ENCODE peak calls at places on chromosome 14, in four cellular contexts. One of them, this sample, is unnamed.

GRCh38 chr14:51446771-51447170 is 204.9 kb upstream of the FRMD6 start:
- DNase-seq in lower lobe of right lung: no peak
- DNase-seq in tibial nerve: no peak
- DNase-seq in GM23338: no peak
- DNase-seq in this sample: no peak

GRCh38 chr14:22650046-22650739 is 6.0 kb upstream of the OR6J1 start:
- DNase-seq in tibial nerve: no peak
- DNase-seq in lower lobe of right lung: no peak
- DNase-seq in GM23338: no peak
- DNase-seq in this sample: no peak

GRCh38 chr14:105491366-105492006 is 440 bp downstream of the TEDC1 start:
- DNase-seq in tibial nerve: no peak
- DNase-seq in GM23338: peak; percentile 68
- DNase-seq in lower lobe of right lung: peak; percentile 84
- DNase-seq in this sample: peak; percentile 93

GRCh38 chr14:21680072-21680471 is 6.5 kb upstream of the OR4E1 start:
- DNase-seq in GM23338: no peak
- DNase-seq in lower lobe of right lung: no peak
- DNase-seq in tibial nerve: no peak
- DNase-seq in this sample: no peak

GRCh38 chr14:77109656-77110055 is 11.6 kb downstream of the CIPC start:
- DNase-seq in GM23338: no peak
- DNase-seq in lower lobe of right lung: no peak
- DNase-seq in tibial nerve: no peak
- DNase-seq in this sample: no peak

GRCh38 chr14:88422919-88423318 is 37.5 kb downstream of the SPATA7 start:
- DNase-seq in lower lobe of right lung: no peak
- DNase-seq in tibial nerve: no peak
- DNase-seq in GM23338: no peak
- DNase-seq in this sample: no peak

GRCh38 chr14:35416108-35416750 is 11.7 kb upstream of the NFKBIA start:
- DNase-seq in GM23338: no peak
- DNase-seq in lower lobe of right lung: no peak
- DNase-seq in tibial nerve: no peak
- DNase-seq in this sample: no peak

GRCh38 chr14:22918809-22919600 is at the start of gene RBM23:
- DNase-seq in lower lobe of right lung: peak; percentile 100
- DNase-seq in tibial nerve: peak; percentile 100
- DNase-seq in GM23338: peak; percentile 100
- DNase-seq in this sample: peak; percentile 100

GRCh38 chr14:102317564-102318248 is 1.8 kb upstream of the ZNF839 start:
- DNase-seq in GM23338: peak; percentile 48
- DNase-seq in tibial nerve: no peak
- DNase-seq in lower lobe of right lung: no peak
- DNase-seq in this sample: peak; percentile 59

GRCh38 chr14:103537175-103537990 is 8.4 kb downstream of the TRMT61A start:
- DNase-seq in tibial nerve: no peak
- DNase-seq in lower lobe of right lung: no peak
- DNase-seq in GM23338: no peak
- DNase-seq in this sample: no peak

GRCh38 chr14:33280646-33281045 is 342.0 kb downstream of the NPAS3 start:
- DNase-seq in tibial nerve: no peak
- DNase-seq in GM23338: no peak
- DNase-seq in lower lobe of right lung: no peak
- DNase-seq in this sample: no peak

GRCh38 chr14:52078093-52078492 is 9.2 kb upstream of the NID2 start:
- DNase-seq in tibial nerve: no peak
- DNase-seq in GM23338: no peak
- DNase-seq in lower lobe of right lung: no peak
- DNase-seq in this sample: no peak

GRCh38 chr14:31921741-31922140 is 155.4 kb upstream of the ARHGAP5 start:
- DNase-seq in tibial nerve: no peak
- DNase-seq in GM23338: no peak
- DNase-seq in lower lobe of right lung: no peak
- DNase-seq in this sample: no peak

GRCh38 chr14:102927346-102927877 is 4.9 kb downstream of the AMN start:
- DNase-seq in lower lobe of right lung: peak; percentile 86
- DNase-seq in GM23338: peak; percentile 47
- DNase-seq in tibial nerve: no peak
- DNase-seq in this sample: peak; percentile 93

GRCh38 chr14:23588884-23589598 is 10.5 kb upstream of the JPH4 start:
- DNase-seq in tibial nerve: peak; percentile 70
- DNase-seq in lower lobe of right lung: peak; percentile 94
- DNase-seq in GM23338: peak; percentile 93
- DNase-seq in this sample: peak; percentile 93

GRCh38 chr14:82636426-82636825 is 1102.8 kb upstream of the SEL1L start:
- DNase-seq in GM23338: no peak
- DNase-seq in lower lobe of right lung: no peak
- DNase-seq in tibial nerve: no peak
- DNase-seq in this sample: no peak

GRCh38 chr14:61690039-61690438 is 5.3 kb upstream of the HIF1A start:
- DNase-seq in lower lobe of right lung: no peak
- DNase-seq in tibial nerve: no peak
- DNase-seq in GM23338: no peak
- DNase-seq in this sample: no peak

GRCh38 chr14:84085493-84085892 is 1444.5 kb upstream of the FLRT2 start:
- DNase-seq in lower lobe of right lung: no peak
- DNase-seq in tibial nerve: no peak
- DNase-seq in GM23338: no peak
- DNase-seq in this sample: no peak

GRCh38 chr14:67311868-67312267 is 47.7 kb downstream of the ATP6V1D start:
- DNase-seq in tibial nerve: no peak
- DNase-seq in GM23338: no peak
- DNase-seq in lower lobe of right lung: no peak
- DNase-seq in this sample: no peak

GRCh38 chr14:104288272-104288671 is 149.9 kb downstream of the KIF26A start:
- DNase-seq in GM23338: no peak
- DNase-seq in lower lobe of right lung: peak; percentile 24
- DNase-seq in tibial nerve: no peak
- DNase-seq in this sample: no peak

GRCh38 chr14:34179723-34180122 is 228.8 kb upstream of the EGLN3 start:
- DNase-seq in lower lobe of right lung: no peak
- DNase-seq in GM23338: no peak
- DNase-seq in tibial nerve: no peak
- DNase-seq in this sample: no peak

GRCh38 chr14:104339829-104340228 is 201.4 kb downstream of the KIF26A start:
- DNase-seq in GM23338: no peak
- DNase-seq in lower lobe of right lung: no peak
- DNase-seq in tibial nerve: no peak
- DNase-seq in this sample: no peak

GRCh38 chr14:58078471-58078870 is 73.5 kb downstream of the ARMH4 start:
- DNase-seq in tibial nerve: no peak
- DNase-seq in GM23338: no peak
- DNase-seq in lower lobe of right lung: no peak
- DNase-seq in this sample: no peak

GRCh38 chr14:100548939-100549338 is 38.3 kb downstream of the BEGAIN start:
- DNase-seq in tibial nerve: no peak
- DNase-seq in lower lobe of right lung: no peak
- DNase-seq in GM23338: no peak
- DNase-seq in this sample: no peak

GRCh38 chr14:71377099-71377498 is 469.8 kb downstream of the PCNX1 start:
- DNase-seq in tibial nerve: no peak
- DNase-seq in lower lobe of right lung: no peak
- DNase-seq in GM23338: no peak
- DNase-seq in this sample: no peak

GRCh38 chr14:105039458-105040205 is 18.7 kb upstream of the CDCA4 start:
- DNase-seq in GM23338: no peak
- DNase-seq in tibial nerve: no peak
- DNase-seq in lower lobe of right lung: peak; percentile 9
- DNase-seq in this sample: no peak

GRCh38 chr14:67567654-67568053 is 32.4 kb downstream of the PIGH start:
- DNase-seq in tibial nerve: no peak
- DNase-seq in lower lobe of right lung: no peak
- DNase-seq in GM23338: no peak
- DNase-seq in this sample: no peak

GRCh38 chr14:69652942-69653680 is 41.7 kb downstream of the SUSD6 start:
- DNase-seq in GM23338: no peak
- DNase-seq in tibial nerve: peak; percentile 41
- DNase-seq in lower lobe of right lung: no peak
- DNase-seq in this sample: peak; percentile 58

GRCh38 chr14:22558221-22558913 is 30.7 kb downstream of the DAD1 start:
- DNase-seq in tibial nerve: no peak
- DNase-seq in lower lobe of right lung: no peak
- DNase-seq in GM23338: peak; percentile 79
- DNase-seq in this sample: no peak

GRCh38 chr14:23577004-23577681 is 1.4 kb downstream of the JPH4 start:
- DNase-seq in lower lobe of right lung: no peak
- DNase-seq in GM23338: peak; percentile 71
- DNase-seq in tibial nerve: no peak
- DNase-seq in this sample: peak; percentile 16

GRCh38 chr14:63237791-63238190 is 33.5 kb downstream of the RHOJ start:
- DNase-seq in GM23338: no peak
- DNase-seq in tibial nerve: no peak
- DNase-seq in lower lobe of right lung: no peak
- DNase-seq in this sample: no peak

GRCh38 chr14:87205811-87206210 is 787.2 kb downstream of the GALC start:
- DNase-seq in tibial nerve: no peak
- DNase-seq in lower lobe of right lung: no peak
- DNase-seq in GM23338: no peak
- DNase-seq in this sample: no peak

DNA sequence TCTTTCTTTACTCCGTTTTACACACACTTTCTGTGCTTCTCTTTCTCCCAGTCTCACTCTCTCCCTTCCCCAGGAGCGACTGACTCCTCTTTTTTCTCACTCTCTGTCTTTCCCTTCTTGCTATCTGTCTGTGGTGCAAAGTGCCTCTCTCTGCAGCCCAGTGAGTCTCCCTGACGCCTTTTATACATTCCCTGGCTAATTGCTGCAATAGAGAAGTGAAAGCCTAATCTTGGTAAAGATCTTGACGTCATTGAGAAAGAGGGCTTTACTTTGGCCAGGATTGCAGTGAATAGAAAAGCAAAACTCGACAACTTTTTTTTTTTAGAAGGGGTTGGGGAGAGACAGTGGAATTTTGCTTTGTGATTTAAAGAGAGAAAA is 710 bp upstream of the DIO2 start:
- DNase-seq in lower lobe of right lung: no peak
- DNase-seq in tibial nerve: no peak
- DNase-seq in GM23338: peak; percentile 18
- DNase-seq in this sample: no peak
- H3K4me3 ChIP-seq in lower lobe of right lung: peak overlapping the region; percentile 19
- H3K4me3 ChIP-seq in tibial nerve: no peak overlapping the region
- H3K4me3 ChIP-seq in GM23338: peak overlapping the region; percentile 33
- H3K4me3 ChIP-seq in this sample: no peak overlapping the region

DNA sequence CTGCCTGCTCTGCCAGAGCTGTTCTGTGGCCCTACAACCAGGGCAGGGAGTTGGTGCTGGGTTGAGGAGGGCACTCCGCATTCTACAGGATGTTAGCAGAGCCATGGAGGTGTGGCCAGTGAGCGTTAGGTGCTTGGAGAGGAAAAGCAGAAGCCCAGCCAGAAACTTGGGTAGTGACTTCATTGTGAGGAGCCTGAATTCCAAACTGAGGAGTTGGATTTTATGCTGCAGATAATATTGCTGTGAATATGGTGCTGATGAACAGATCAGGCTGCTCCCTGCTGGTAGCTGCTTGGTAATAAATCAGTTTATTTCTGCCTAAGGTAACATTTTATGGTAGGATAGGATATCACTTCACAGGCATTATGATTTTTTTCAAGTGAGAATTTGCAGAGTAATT is 7.1 kb upstream of the CCDC175 start:
- DNase-seq in GM23338: peak; percentile 24
- DNase-seq in tibial nerve: no peak
- DNase-seq in lower lobe of right lung: no peak
- DNase-seq in this sample: no peak
- TF ChIP-seq CTCF in GM23338: peak; percentile 0
- TF ChIP-seq CTCF in tibial nerve: no peak
- TF ChIP-seq CTCF in lower lobe of right lung: no peak
- TF ChIP-seq CTCF in this sample: no peak

DNA sequence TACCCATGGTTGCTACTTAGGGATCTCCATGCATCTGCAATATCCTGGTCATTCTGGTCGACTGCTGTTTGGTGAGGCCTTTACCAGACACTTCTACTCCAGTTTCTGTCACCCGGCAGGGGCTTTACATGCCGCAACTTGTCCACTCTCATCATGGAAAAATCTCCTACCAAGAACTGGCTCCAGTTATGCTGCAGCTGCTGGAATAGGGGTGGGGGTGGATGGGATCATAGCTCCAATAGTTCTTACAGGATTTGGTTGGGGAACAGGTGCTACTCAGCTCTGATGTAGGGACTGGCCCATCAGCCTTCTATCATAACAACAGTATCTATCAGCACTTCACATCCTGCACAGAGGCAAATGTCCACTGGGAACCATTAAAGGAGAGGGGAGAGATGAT is 51.6 kb downstream of the SPTB start:
- DNase-seq in GM23338: no peak
- DNase-seq in lower lobe of right lung: no peak
- DNase-seq in tibial nerve: no peak
- DNase-seq in this sample: no peak
- H3K27ac ChIP-seq in GM23338: no peak overlapping the region
- H3K27ac ChIP-seq in lower lobe of right lung: no peak overlapping the region
- H3K27ac ChIP-seq in tibial nerve: no peak overlapping the region
- H3K27ac ChIP-seq in this sample: no peak overlapping the region

GRCh38 chr14:50083467-50084337 is 32.7 kb downstream of the VCPKMT start:
- DNase-seq in lower lobe of right lung: no peak
- DNase-seq in GM23338: no peak
- DNase-seq in tibial nerve: no peak
- DNase-seq in this sample: peak; percentile 17

GRCh38 chr14:50086316-50086700 is 30.1 kb downstream of the VCPKMT start:
- DNase-seq in tibial nerve: no peak
- DNase-seq in lower lobe of right lung: no peak
- DNase-seq in GM23338: no peak
- DNase-seq in this sample: no peak

GRCh38 chr14:50084666-50085065 is 31.7 kb downstream of the VCPKMT start:
- DNase-seq in lower lobe of right lung: no peak
- DNase-seq in tibial nerve: no peak
- DNase-seq in GM23338: no peak
- DNase-seq in this sample: peak; percentile 16

GRCh38 chr14:50087350-50088116 is 28.8 kb downstream of the VCPKMT start:
- DNase-seq in lower lobe of right lung: no peak
- DNase-seq in GM23338: no peak
- DNase-seq in tibial nerve: no peak
- DNase-seq in this sample: no peak

DNA sequence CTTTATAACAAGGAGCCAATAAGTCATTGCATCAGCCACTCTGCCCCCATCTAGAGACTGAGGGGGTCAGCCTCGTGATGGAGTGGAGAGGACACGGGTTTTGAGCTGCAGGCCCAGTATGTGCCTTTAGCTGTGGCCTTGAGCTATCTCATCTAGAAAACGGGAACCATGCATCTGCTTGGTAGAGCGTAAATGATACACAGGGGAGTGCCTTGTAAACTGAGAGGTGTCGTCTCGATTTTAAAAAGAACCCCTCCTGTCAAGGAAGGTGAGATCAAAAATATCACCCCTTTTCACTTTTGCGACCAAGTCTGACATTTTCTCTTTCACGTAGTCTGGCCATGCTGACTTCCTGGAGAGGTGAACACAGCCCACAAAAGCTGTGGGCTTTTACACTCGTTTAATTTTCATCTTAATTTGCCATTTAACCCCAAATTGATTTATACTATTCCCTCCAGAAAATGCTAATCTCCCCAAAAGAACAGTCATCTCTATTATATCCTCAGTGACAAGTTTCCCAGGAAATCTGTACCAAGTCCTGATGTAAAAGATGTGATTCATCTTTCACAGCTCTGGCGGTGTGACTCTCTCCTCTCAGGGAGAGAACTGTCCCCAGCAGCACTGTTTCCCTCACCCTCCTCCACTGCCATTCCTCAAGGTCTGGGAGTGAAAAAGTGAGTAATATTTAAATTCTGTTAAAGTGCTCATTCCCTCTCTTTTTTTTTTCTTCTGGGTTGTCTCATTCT is 30.6 kb downstream of the VCPKMT start:
- DNase-seq in GM23338: no peak
- DNase-seq in tibial nerve: no peak
- DNase-seq in lower lobe of right lung: no peak
- DNase-seq in this sample: no peak
- H3K4me3 ChIP-seq in GM23338: no peak overlapping the region
- H3K4me3 ChIP-seq in tibial nerve: no peak overlapping the region
- H3K4me3 ChIP-seq in lower lobe of right lung: no peak overlapping the region
- H3K4me3 ChIP-seq in this sample: no peak overlapping the region

This sample was measured in colonic mucosa.